ENCODE peak calls at places on chromosome 6, in four cellular contexts. Q is IMR-90, C is endothelial cell, G is T-helper 17 cell. O is an unnamed sample.

GRCh38 chr6:5481024-5481423 is 219.7 kb downstream of the FARS2 start:
- DNase-seq in Q (no peak), C (no peak), G (no peak), O (no peak)

GRCh38 chr6:99590728-99591672 is 15.6 kb upstream of the PRDM13 start:
- DNase-seq in C (no peak), Q (no peak), G (no peak), O (no peak)

GRCh38 chr6:16064687-16065086 is 64.2 kb upstream of the MYLIP start:
- DNase-seq in C (peak; percentile 4), G (no peak), Q (no peak), O (peak; percentile 19)

GRCh38 chr6:34630040-34630439 is 66.5 kb downstream of the ILRUN start:
- DNase-seq in Q (peak; percentile 98), C (no peak), G (no peak), O (no peak)

GRCh38 chr6:109336221-109336955 is 45.9 kb downstream of the CD164 start:
- DNase-seq in G (no peak), C (no peak), Q (peak; percentile 56), O (no peak)

GRCh38 chr6:169564453-169565240 is 137.2 kb downstream of the WDR27 start:
- DNase-seq in Q (no peak), C (no peak), G (no peak), O (no peak)

GRCh38 chr6:27517238-27517637 is 44.3 kb upstream of the ZNF184 start:
- DNase-seq in G (no peak), C (no peak), Q (no peak), O (no peak)

GRCh38 chr6:153231048-153231635 is 100.1 kb upstream of the RGS17 start:
- DNase-seq in G (no peak), C (peak; percentile 83), Q (peak; percentile 12), O (peak; percentile 80)

GRCh38 chr6:35687658-35688604 is 784 bp downstream of the FKBP5 start:
- DNase-seq in C (peak; percentile 40), Q (peak; percentile 57), G (peak; percentile 27), O (peak; percentile 61)

O was measured in HAP-1.